ENCODE peak calls at places on chromosomes 2 and 18, in ten cellular contexts. I, F, X, Y, P, H, W, B, L and O are unnamed samples.

GRCh38 chr2:38116762-38117161 is 40.8 kb upstream of the CYP1B1 start:
- DNase-seq in I (no peak), F (peak), X (peak), Y (no peak), P (no peak), H (no peak), W (peak), B (no peak), L (no peak), O (no peak)

GRCh38 chr2:71905205-71905604 is 242.5 kb downstream of the CYP26B1 start:
- DNase-seq in I (no peak), F (no peak), X (no peak), Y (no peak), P (no peak), H (no peak), W (no peak), B (no peak), L (no peak), O (no peak)

GRCh38 chr2:233832869-233833812 is 21.2 kb downstream of the HJURP start:
- DNase-seq in I (peak), F (peak), X (peak), Y (no peak), P (no peak), H (no peak), W (peak), B (no peak), L (peak), O (peak)

GRCh38 chr2:159129807-159130206 is 156.7 kb downstream of the WDSUB1 start:
- DNase-seq in I (peak), F (no peak), X (no peak), Y (no peak), P (no peak), H (no peak), W (no peak), B (no peak), L (no peak), O (peak)

GRCh38 chr2:195660265-195660890 is 3.4 kb downstream of the SLC39A10 start:
- DNase-seq in I (peak), F (peak), X (peak), Y (peak), P (peak), H (no peak), W (peak), B (no peak), L (peak), O (peak)

GRCh38 chr2:122734756-122735155 is 979.3 kb downstream of the TSN start:
- DNase-seq in I (no peak), F (no peak), X (peak), Y (no peak), P (no peak), H (no peak), W (no peak), B (no peak), L (no peak), O (no peak)

GRCh38 chr2:191867507-191867847 is 20.6 kb upstream of the CAVIN2 start:
- DNase-seq in I (no peak), F (no peak), X (no peak), Y (no peak), P (no peak), H (no peak), W (no peak), B (no peak), L (no peak), O (no peak)

GRCh38 chr18:76633504-76634259 is 138.6 kb upstream of the ZNF516 start:
- DNase-seq in I (no peak), F (no peak), X (no peak), Y (no peak), P (no peak), H (no peak), W (no peak), B (no peak), L (no peak), O (no peak)

GRCh38 chr2:45964226-45964841 is 312.9 kb downstream of the PRKCE start:
- DNase-seq in I (peak), F (peak), X (peak), Y (no peak), P (no peak), H (peak), W (peak), B (peak), L (no peak), O (no peak)

GRCh38 chr2:43019536-43020183 is 206.7 kb downstream of the ZFP36L2 start:
- DNase-seq in I (no peak), F (no peak), X (no peak), Y (no peak), P (no peak), H (no peak), W (no peak), B (no peak), L (no peak), O (no peak)

GRCh38 chr2:106566050-106566449 is 78.9 kb downstream of the CD8B2 start:
- DNase-seq in I (no peak), F (no peak), X (peak), Y (no peak), P (no peak), H (no peak), W (no peak), B (no peak), L (no peak), O (no peak)

GRCh38 chr2:174003635-174004310 is 38.6 kb upstream of the SP3 start:
- DNase-seq in I (no peak), F (no peak), X (no peak), Y (no peak), P (no peak), H (no peak), W (no peak), B (no peak), L (no peak), O (no peak)

GRCh38 chr2:166344286-166345113 is 31.2 kb downstream of the SCN9A start:
- DNase-seq in I (no peak), F (peak), X (peak), Y (no peak), P (no peak), H (no peak), W (peak), B (no peak), L (no peak), O (no peak)

GRCh38 chr2:139885921-139886498 is 1105.8 kb upstream of the NXPH2 start:
- DNase-seq in I (no peak), F (no peak), X (no peak), Y (no peak), P (no peak), H (no peak), W (no peak), B (no peak), L (no peak), O (no peak)

GRCh38 chr2:157825885-157826284 is 50.2 kb downstream of the ACVR1 start:
- DNase-seq in I (no peak), F (peak), X (peak), Y (no peak), P (no peak), H (peak), W (peak), B (no peak), L (no peak), O (peak)

GRCh38 chr18:24590946-24591345 is 130.5 kb downstream of the HRH4 start:
- DNase-seq in I (no peak), F (no peak), X (no peak), Y (no peak), P (no peak), H (no peak), W (no peak), B (no peak), L (no peak), O (no peak)

GRCh38 chr2:57880967-57881366 is 165.6 kb upstream of the VRK2 start:
- DNase-seq in I (peak), F (no peak), X (no peak), Y (no peak), P (no peak), H (no peak), W (no peak), B (no peak), L (no peak), O (no peak)

GRCh38 chr2:217610411-217610814 is 392.4 kb downstream of the TNS1 start:
- DNase-seq in I (peak), F (no peak), X (peak), Y (peak), P (peak), H (no peak), W (no peak), B (no peak), L (peak), O (no peak)